ENCODE peak calls at places on chromosomes 12 and 14, in nine cellular contexts. One of them, this sample, is unnamed. For H3K4me1, the result is how much of the 10 kb centered on the place peaks cover.

GRCh38 chr14:65303185-65303901 is 109.2 kb upstream of the FUT8 start:
- DNase-seq in fibroblast of lung: no peak
- DNase-seq in upper lobe of left lung: peak
- DNase-seq in neural progenitor cell: peak
- DNase-seq in right atrium auricular region: no peak
- DNase-seq in gastrocnemius medialis: no peak
- DNase-seq in PC-3: peak
- DNase-seq in left ventricle myocardium inferior: no peak
- DNase-seq in tibial artery: no peak
- DNase-seq in this sample: no peak

GRCh38 chr12:52413787-52414345 is 7.7 kb upstream of the KRT82 start:
- DNase-seq in fibroblast of lung: no peak
- DNase-seq in upper lobe of left lung: no peak
- DNase-seq in neural progenitor cell: no peak
- DNase-seq in right atrium auricular region: no peak
- DNase-seq in gastrocnemius medialis: no peak
- DNase-seq in PC-3: no peak
- DNase-seq in left ventricle myocardium inferior: no peak
- DNase-seq in tibial artery: no peak
- DNase-seq in this sample: no peak

GRCh38 chr14:60944206-60944605 is 36.7 kb downstream of the TRMT5 start:
- DNase-seq in fibroblast of lung: peak
- DNase-seq in upper lobe of left lung: no peak
- DNase-seq in neural progenitor cell: peak
- DNase-seq in right atrium auricular region: no peak
- DNase-seq in gastrocnemius medialis: peak
- DNase-seq in PC-3: no peak
- DNase-seq in left ventricle myocardium inferior: no peak
- DNase-seq in tibial artery: no peak
- DNase-seq in this sample: no peak

GRCh38 chr14:99598774-99599173 is 5.2 kb downstream of the CCDC85C start:
- DNase-seq in fibroblast of lung: no peak
- DNase-seq in upper lobe of left lung: no peak
- DNase-seq in neural progenitor cell: peak
- DNase-seq in right atrium auricular region: no peak
- DNase-seq in gastrocnemius medialis: no peak
- DNase-seq in PC-3: no peak
- DNase-seq in left ventricle myocardium inferior: no peak
- DNase-seq in tibial artery: no peak
- DNase-seq in this sample: no peak

GRCh38 chr14:68144051-68144681 is 324.6 kb downstream of the RAD51B start:
- DNase-seq in fibroblast of lung: peak
- DNase-seq in upper lobe of left lung: peak
- DNase-seq in neural progenitor cell: no peak
- DNase-seq in right atrium auricular region: peak
- DNase-seq in gastrocnemius medialis: peak
- DNase-seq in PC-3: no peak
- DNase-seq in left ventricle myocardium inferior: no peak
- DNase-seq in tibial artery: peak
- DNase-seq in this sample: no peak

GRCh38 chr14:59067135-59067894 is 121.2 kb upstream of the DAAM1 start:
- DNase-seq in fibroblast of lung: peak
- DNase-seq in upper lobe of left lung: no peak
- DNase-seq in neural progenitor cell: no peak
- DNase-seq in right atrium auricular region: no peak
- DNase-seq in gastrocnemius medialis: no peak
- DNase-seq in PC-3: no peak
- DNase-seq in left ventricle myocardium inferior: no peak
- DNase-seq in tibial artery: no peak
- DNase-seq in this sample: no peak

GRCh38 chr12:26062566-26062965 is 62.3 kb downstream of the BHLHE41 start:
- DNase-seq in fibroblast of lung: peak
- DNase-seq in upper lobe of left lung: no peak
- DNase-seq in neural progenitor cell: no peak
- DNase-seq in right atrium auricular region: no peak
- DNase-seq in gastrocnemius medialis: no peak
- DNase-seq in PC-3: peak
- DNase-seq in left ventricle myocardium inferior: no peak
- DNase-seq in tibial artery: no peak
- DNase-seq in this sample: no peak

GRCh38 chr14:88993946-88994345 is 169.5 kb downstream of the TTC8 start:
- DNase-seq in fibroblast of lung: no peak
- DNase-seq in upper lobe of left lung: no peak
- DNase-seq in neural progenitor cell: no peak
- DNase-seq in right atrium auricular region: no peak
- DNase-seq in gastrocnemius medialis: no peak
- DNase-seq in PC-3: peak
- DNase-seq in left ventricle myocardium inferior: no peak
- DNase-seq in tibial artery: no peak
- DNase-seq in this sample: no peak

GRCh38 chr12:55694651-55695050 is 13.1 kb downstream of the ITGA7 start:
- DNase-seq in fibroblast of lung: no peak
- DNase-seq in upper lobe of left lung: no peak
- DNase-seq in neural progenitor cell: no peak
- DNase-seq in right atrium auricular region: no peak
- DNase-seq in gastrocnemius medialis: no peak
- DNase-seq in PC-3: no peak
- DNase-seq in left ventricle myocardium inferior: no peak
- DNase-seq in tibial artery: peak
- DNase-seq in this sample: peak

GRCh38 chr12:33531261-33531660 is 91.6 kb upstream of the SYT10 start:
- DNase-seq in fibroblast of lung: no peak
- DNase-seq in upper lobe of left lung: no peak
- DNase-seq in neural progenitor cell: no peak
- DNase-seq in right atrium auricular region: no peak
- DNase-seq in gastrocnemius medialis: no peak
- DNase-seq in PC-3: no peak
- DNase-seq in left ventricle myocardium inferior: no peak
- DNase-seq in tibial artery: no peak
- DNase-seq in this sample: no peak

GRCh38 chr14:93991649-93992048 is 5.5 kb upstream of the CCDC197 start:
- DNase-seq in fibroblast of lung: no peak
- DNase-seq in upper lobe of left lung: no peak
- DNase-seq in neural progenitor cell: no peak
- DNase-seq in right atrium auricular region: no peak
- DNase-seq in gastrocnemius medialis: no peak
- DNase-seq in PC-3: no peak
- DNase-seq in left ventricle myocardium inferior: no peak
- DNase-seq in tibial artery: no peak
- DNase-seq in this sample: no peak

GRCh38 chr12:23753627-23754358 is 195.7 kb downstream of the SOX5 start:
- DNase-seq in fibroblast of lung: no peak
- DNase-seq in upper lobe of left lung: no peak
- DNase-seq in neural progenitor cell: peak
- DNase-seq in right atrium auricular region: no peak
- DNase-seq in gastrocnemius medialis: no peak
- DNase-seq in PC-3: no peak
- DNase-seq in left ventricle myocardium inferior: no peak
- DNase-seq in tibial artery: no peak
- DNase-seq in this sample: no peak

GRCh38 chr12:31118347-31118830 is 44.7 kb downstream of the DDX11 start:
- DNase-seq in fibroblast of lung: no peak
- DNase-seq in upper lobe of left lung: no peak
- DNase-seq in neural progenitor cell: peak
- DNase-seq in right atrium auricular region: no peak
- DNase-seq in gastrocnemius medialis: no peak
- DNase-seq in PC-3: no peak
- DNase-seq in left ventricle myocardium inferior: no peak
- DNase-seq in tibial artery: no peak
- DNase-seq in this sample: no peak

GRCh38 chr12:39287409-39287808 is 155.5 kb downstream of the KIF21A start:
- DNase-seq in fibroblast of lung: no peak
- DNase-seq in upper lobe of left lung: no peak
- DNase-seq in neural progenitor cell: no peak
- DNase-seq in right atrium auricular region: no peak
- DNase-seq in gastrocnemius medialis: no peak
- DNase-seq in PC-3: no peak
- DNase-seq in left ventricle myocardium inferior: no peak
- DNase-seq in tibial artery: no peak
- DNase-seq in this sample: no peak

GRCh38 chr12:66111605-66112004 is 18.9 kb downstream of the LLPH start:
- DNase-seq in fibroblast of lung: peak
- DNase-seq in upper lobe of left lung: no peak
- DNase-seq in neural progenitor cell: no peak
- DNase-seq in right atrium auricular region: no peak
- DNase-seq in gastrocnemius medialis: no peak
- DNase-seq in PC-3: no peak
- DNase-seq in left ventricle myocardium inferior: no peak
- DNase-seq in tibial artery: no peak
- DNase-seq in this sample: no peak

GRCh38 chr12:100545092-100545491 is 28.4 kb upstream of the GAS2L3 start:
- DNase-seq in fibroblast of lung: no peak
- DNase-seq in upper lobe of left lung: no peak
- DNase-seq in neural progenitor cell: no peak
- DNase-seq in right atrium auricular region: no peak
- DNase-seq in gastrocnemius medialis: no peak
- DNase-seq in PC-3: peak
- DNase-seq in left ventricle myocardium inferior: no peak
- DNase-seq in tibial artery: no peak
- DNase-seq in this sample: no peak

GRCh38 chr12:9587903-9588600 is 19.7 kb downstream of the KLRB1 start:
- DNase-seq in fibroblast of lung: peak
- DNase-seq in upper lobe of left lung: no peak
- DNase-seq in neural progenitor cell: no peak
- DNase-seq in right atrium auricular region: no peak
- DNase-seq in gastrocnemius medialis: no peak
- DNase-seq in PC-3: no peak
- DNase-seq in left ventricle myocardium inferior: no peak
- DNase-seq in tibial artery: no peak
- DNase-seq in this sample: no peak

GRCh38 chr12:24752763-24753462 is 196.0 kb downstream of the BCAT1 start:
- DNase-seq in fibroblast of lung: no peak
- DNase-seq in upper lobe of left lung: no peak
- DNase-seq in neural progenitor cell: no peak
- DNase-seq in right atrium auricular region: no peak
- DNase-seq in gastrocnemius medialis: no peak
- DNase-seq in PC-3: no peak
- DNase-seq in left ventricle myocardium inferior: no peak
- DNase-seq in tibial artery: no peak
- DNase-seq in this sample: no peak

GRCh38 chr12:50050410-50051280 is 6.8 kb upstream of the ASIC1 start:
- DNase-seq in fibroblast of lung: peak
- DNase-seq in upper lobe of left lung: peak
- DNase-seq in neural progenitor cell: peak
- DNase-seq in right atrium auricular region: peak
- DNase-seq in gastrocnemius medialis: peak
- DNase-seq in PC-3: no peak
- DNase-seq in left ventricle myocardium inferior: peak
- DNase-seq in tibial artery: peak
- DNase-seq in this sample: peak

GRCh38 chr14:53437858-53438257 is 284.7 kb upstream of the DDHD1 start:
- DNase-seq in fibroblast of lung: no peak
- DNase-seq in upper lobe of left lung: no peak
- DNase-seq in neural progenitor cell: no peak
- DNase-seq in right atrium auricular region: no peak
- DNase-seq in gastrocnemius medialis: no peak
- DNase-seq in PC-3: no peak
- DNase-seq in left ventricle myocardium inferior: no peak
- DNase-seq in tibial artery: no peak
- DNase-seq in this sample: no peak
- H3K4me1 ChIP-seq in fibroblast of lung: under half
- H3K4me1 ChIP-seq in upper lobe of left lung: under half
- H3K4me1 ChIP-seq in neural progenitor cell: under half
- H3K4me1 ChIP-seq in right atrium auricular region: under half
- H3K4me1 ChIP-seq in gastrocnemius medialis: under half
- H3K4me1 ChIP-seq in PC-3: under half
- H3K4me1 ChIP-seq in left ventricle myocardium inferior: under half
- H3K4me1 ChIP-seq in tibial artery: under half
- H3K4me1 ChIP-seq in this sample: under half

GRCh38 chr12:41441180-41441579 is 253.1 kb downstream of the PDZRN4 start:
- DNase-seq in fibroblast of lung: no peak
- DNase-seq in upper lobe of left lung: no peak
- DNase-seq in neural progenitor cell: no peak
- DNase-seq in right atrium auricular region: no peak
- DNase-seq in gastrocnemius medialis: no peak
- DNase-seq in PC-3: no peak
- DNase-seq in left ventricle myocardium inferior: no peak
- DNase-seq in tibial artery: no peak
- DNase-seq in this sample: no peak
- H3K4me3 ChIP-seq in fibroblast of lung: no peak
- H3K4me3 ChIP-seq in upper lobe of left lung: no peak
- H3K4me3 ChIP-seq in neural progenitor cell: no peak
- H3K4me3 ChIP-seq in right atrium auricular region: no peak
- H3K4me3 ChIP-seq in gastrocnemius medialis: no peak
- H3K4me3 ChIP-seq in PC-3: no peak
- H3K4me3 ChIP-seq in left ventricle myocardium inferior: no peak
- H3K4me3 ChIP-seq in tibial artery: no peak
- H3K4me3 ChIP-seq in this sample: no peak

DNA sequence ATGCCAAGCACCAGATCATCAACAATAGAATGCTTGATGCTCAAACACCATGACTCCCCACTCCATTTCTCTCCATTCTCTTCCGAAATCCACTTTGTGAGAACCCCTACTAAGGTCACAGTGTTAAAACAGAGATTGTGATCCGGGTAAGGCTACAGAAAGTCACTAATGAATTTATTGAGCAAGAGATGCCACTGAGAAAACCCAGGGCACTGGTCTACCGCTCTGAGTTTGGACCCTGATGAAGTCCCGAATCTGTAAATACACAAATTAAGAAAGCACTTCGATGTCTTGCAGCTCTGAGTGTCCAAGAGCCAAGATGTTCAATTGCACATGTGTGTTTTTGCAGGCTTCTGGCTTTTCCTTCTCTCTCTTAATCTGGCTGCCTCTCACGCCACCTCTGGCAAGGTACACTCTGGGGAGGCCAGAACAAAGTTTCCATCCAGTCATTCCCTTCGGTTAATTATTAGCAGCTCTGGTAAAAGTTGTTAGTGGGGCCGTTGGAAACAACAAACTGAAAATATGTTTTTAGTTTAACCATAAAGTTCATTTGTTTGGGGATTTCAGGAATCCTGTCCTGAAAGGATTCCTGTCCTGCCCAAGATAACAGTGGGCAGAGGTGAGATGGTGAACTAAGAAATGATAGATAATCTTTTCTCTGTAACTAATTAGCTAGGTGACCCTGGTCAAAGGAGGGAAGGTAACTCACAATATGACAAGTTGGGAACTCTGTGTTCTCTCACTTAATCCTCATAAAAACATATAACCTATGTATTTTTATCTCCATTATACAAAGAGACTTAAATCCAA is 75.4 kb downstream of the BTG1 start:
- DNase-seq in fibroblast of lung: no peak
- DNase-seq in upper lobe of left lung: no peak
- DNase-seq in neural progenitor cell: no peak
- DNase-seq in right atrium auricular region: no peak
- DNase-seq in gastrocnemius medialis: no peak
- DNase-seq in PC-3: no peak
- DNase-seq in left ventricle myocardium inferior: no peak
- DNase-seq in tibial artery: no peak
- DNase-seq in this sample: no peak
- TF ChIP-seq CTCF in fibroblast of lung: no peak
- TF ChIP-seq CTCF in upper lobe of left lung: no peak
- TF ChIP-seq CTCF in neural progenitor cell: no peak
- TF ChIP-seq CTCF in right atrium auricular region: no peak
- TF ChIP-seq CTCF in gastrocnemius medialis: no peak
- TF ChIP-seq CTCF in PC-3: no peak
- TF ChIP-seq CTCF in left ventricle myocardium inferior: no peak
- TF ChIP-seq CTCF in tibial artery: no peak
- TF ChIP-seq CTCF in this sample: no peak

DNA sequence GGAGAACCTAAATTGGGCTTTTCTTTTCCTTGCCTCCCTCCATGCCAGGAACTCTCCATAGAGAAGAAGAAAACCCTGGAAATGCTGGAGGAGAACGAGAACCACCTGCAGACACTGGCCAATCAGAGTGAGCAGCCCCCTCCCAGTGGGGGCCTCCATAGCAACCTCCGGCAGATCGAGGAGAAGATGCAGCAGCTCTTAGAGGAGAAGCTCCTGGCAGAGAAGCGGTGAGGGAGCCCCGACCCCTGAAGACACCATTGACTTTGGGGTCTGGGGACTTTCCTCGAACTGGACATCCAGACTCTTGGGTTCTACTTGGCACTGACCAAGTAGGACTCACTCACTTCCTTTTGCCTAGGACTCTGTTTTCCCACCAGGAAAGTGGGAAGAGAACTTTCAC is 41.4 kb downstream of the PLEKHD1 start:
- DNase-seq in fibroblast of lung: no peak
- DNase-seq in upper lobe of left lung: no peak
- DNase-seq in neural progenitor cell: no peak
- DNase-seq in right atrium auricular region: no peak
- DNase-seq in gastrocnemius medialis: no peak
- DNase-seq in PC-3: no peak
- DNase-seq in left ventricle myocardium inferior: no peak
- DNase-seq in tibial artery: no peak
- DNase-seq in this sample: peak
- H3K4me1 ChIP-seq in fibroblast of lung: under half
- H3K4me1 ChIP-seq in upper lobe of left lung: under half
- H3K4me1 ChIP-seq in neural progenitor cell: under half
- H3K4me1 ChIP-seq in right atrium auricular region: under half
- H3K4me1 ChIP-seq in gastrocnemius medialis: under half
- H3K4me1 ChIP-seq in PC-3: under half
- H3K4me1 ChIP-seq in left ventricle myocardium inferior: under half
- H3K4me1 ChIP-seq in tibial artery: under half
- H3K4me1 ChIP-seq in this sample: under half

This sample was measured in upper lobe of right lung.